ENCODE peak calls at places on chromosomes 2 and 18, in eight cellular contexts. B is A549, R is adipocyte, N is fibroblast of lung, D is NT2/D1, G is right atrium auricular region, I is cardiac muscle cell, V is tibial artery. P is an unnamed sample.

GRCh38 chr18:26057208-26057821 is 33.1 kb downstream of the SS18 start:
- DNase-seq in N (no peak), V (no peak), G (no peak), I (peak; percentile 9), D (no peak), B (no peak), R (no peak), P (no peak)

GRCh38 chr18:61702007-61702406 is 190.8 kb downstream of the RNF152 start:
- DNase-seq in V (no peak), D (no peak), N (peak; percentile 51), G (no peak), R (peak; percentile 55), I (peak; percentile 46), B (no peak), P (no peak)

GRCh38 chr2:241809383-241810303 is 650 bp downstream of the NEU4 start:
- DNase-seq in N (no peak), V (no peak), I (no peak), D (no peak), B (no peak), G (no peak), R (no peak), P (no peak)

GRCh38 chr2:95346738-95347671 is 49.9 kb downstream of the KCNIP3 start:
- DNase-seq in R (peak; percentile 75), D (no peak), N (peak; percentile 18), B (peak; percentile 20), G (no peak), V (peak; percentile 71), I (peak; percentile 34), P (no peak)

GRCh38 chr2:237861-238260 is 26.0 kb downstream of the SH3YL1 start:
- DNase-seq in R (no peak), V (no peak), I (no peak), G (no peak), B (no peak), D (no peak), N (no peak), P (no peak)

GRCh38 chr2:207765960-207766582 is 3.6 kb downstream of the FZD5 start:
- DNase-seq in R (no peak), I (no peak), G (no peak), N (no peak), D (no peak), V (no peak), B (no peak), P (peak; percentile 54)

GRCh38 chr18:77482190-77482928 is 232.7 kb downstream of the GALR1 start:
- DNase-seq in B (no peak), G (no peak), D (peak; percentile 1), V (no peak), R (no peak), I (no peak), N (no peak), P (no peak)

GRCh38 chr18:55309249-55309648 is 278.7 kb downstream of the TCF4 start:
- DNase-seq in V (no peak), G (no peak), D (no peak), N (no peak), I (no peak), R (no peak), B (no peak), P (no peak)

GRCh38 chr2:52260904-52261303 is 1229.0 kb upstream of the NRXN1 start:
- DNase-seq in V (no peak), G (no peak), I (peak; percentile 43), R (peak; percentile 77), N (peak; percentile 91), D (no peak), B (no peak), P (no peak)

GRCh38 chr2:40554665-40555294 is 102.9 kb upstream of the SLC8A1 start:
- DNase-seq in R (peak; percentile 59), B (peak; percentile 6), I (peak; percentile 66), N (peak; percentile 53), D (peak; percentile 50), G (peak; percentile 86), V (peak; percentile 71), P (peak; percentile 43)

GRCh38 chr18:46174317-46175039 is 70.3 kb downstream of the HAUS1 start:
- DNase-seq in G (no peak), V (peak; percentile 65), R (peak; percentile 74), I (peak; percentile 41), D (no peak), B (no peak), N (peak; percentile 23), P (peak; percentile 56)

GRCh38 chr2:117190856-117191255 is 623.6 kb upstream of the DDX18 start:
- DNase-seq in I (no peak), R (no peak), G (no peak), N (no peak), D (no peak), V (no peak), B (no peak), P (no peak)

GRCh38 chr2:207876834-207877535 is 107.3 kb upstream of the FZD5 start:
- DNase-seq in I (peak; percentile 40), G (no peak), D (no peak), N (no peak), R (peak; percentile 40), B (no peak), V (no peak), P (no peak)

GRCh38 chr2:134398300-134398699 is 144.4 kb downstream of the MGAT5 start:
- DNase-seq in V (no peak), I (peak; percentile 74), N (peak; percentile 73), B (no peak), R (peak; percentile 42), D (no peak), G (no peak), P (no peak)

GRCh38 chr2:190343500-190344274 is at the start of gene INPP1:
- DNase-seq in B (peak; percentile 32), I (peak; percentile 72), V (peak; percentile 78), G (peak; percentile 83), R (peak; percentile 84), N (peak; percentile 69), D (peak; percentile 23), P (no peak)

GRCh38 chr2:21787931-21788330 is 664.2 kb downstream of the TDRD15 start:
- DNase-seq in N (peak; percentile 43), V (no peak), B (no peak), D (no peak), G (no peak), R (peak; percentile 41), I (no peak), P (no peak)

GRCh38 chr18:49876536-49876935 is 63.2 kb upstream of the ACAA2 start:
- DNase-seq in B (no peak), N (no peak), I (peak; percentile 74), V (no peak), G (no peak), R (no peak), D (no peak), P (no peak)

GRCh38 chr18:35635171-35635570 is 53.6 kb downstream of the GALNT1 start:
- DNase-seq in R (no peak), G (no peak), D (no peak), B (no peak), N (peak; percentile 47), V (no peak), I (no peak), P (no peak)

GRCh38 chr18:73407506-73407905 is 539.7 kb upstream of the NETO1 start:
- DNase-seq in N (peak; percentile 23), G (no peak), I (peak; percentile 37), R (peak; percentile 33), B (no peak), D (no peak), V (no peak), P (no peak)

GRCh38 chr2:102273619-102274211 is 37.6 kb upstream of the IL1RL1 start:
- DNase-seq in V (no peak), R (no peak), B (no peak), G (no peak), D (no peak), I (peak; percentile 98), N (peak; percentile 97), P (no peak)

GRCh38 chr2:241540391-241540765 is 18.2 kb upstream of the BOK start:
- DNase-seq in N (no peak), R (no peak), I (no peak), V (no peak), B (no peak), G (no peak), D (no peak), P (no peak)

DNA sequence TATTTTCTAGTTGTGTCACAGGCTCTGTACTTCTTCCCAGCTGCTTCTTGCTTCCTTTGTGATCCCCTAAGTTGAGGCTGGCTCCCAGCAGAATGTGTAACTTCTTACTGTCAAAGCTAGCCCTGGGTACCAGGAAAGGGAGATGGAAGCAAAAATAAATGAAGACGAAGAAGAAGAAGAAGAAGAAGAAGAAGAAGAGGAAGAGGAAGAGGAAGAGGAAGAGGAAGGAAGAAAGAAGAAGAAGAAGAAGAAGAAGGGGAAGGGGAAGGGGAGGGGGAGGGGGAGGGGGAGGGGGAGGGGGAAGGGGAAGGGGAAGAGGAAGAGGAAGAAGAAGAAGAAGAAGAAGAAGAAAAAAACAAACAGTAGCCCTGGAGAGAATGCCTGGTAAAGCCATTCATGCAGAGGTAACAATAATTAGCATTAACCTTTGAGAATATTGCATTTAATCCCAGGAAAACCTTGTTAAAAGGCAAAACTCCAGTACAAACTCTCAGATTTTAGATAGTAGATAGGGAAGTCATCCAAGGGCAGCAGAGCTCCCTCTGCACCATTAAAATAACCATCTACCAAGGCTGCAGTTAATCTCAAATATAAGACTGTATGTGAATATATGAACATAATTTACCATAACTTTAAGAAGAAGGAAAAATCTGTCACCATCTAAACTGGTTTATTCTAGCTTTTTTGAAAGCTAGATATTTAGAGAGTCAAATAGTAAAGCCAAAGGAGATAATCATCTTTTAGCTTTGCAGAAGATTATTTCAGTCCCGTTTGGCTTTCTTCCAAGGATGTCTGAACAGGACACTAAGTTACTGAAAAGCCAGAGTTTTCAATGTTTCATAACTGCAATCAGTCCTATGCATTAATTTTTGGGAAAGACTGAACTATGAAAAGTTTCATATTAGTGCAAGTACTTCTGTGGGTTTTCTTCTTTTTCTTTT is 44.3 kb upstream of the FBXO11 start:
- DNase-seq in I (peak; percentile 4), B (no peak), R (peak; percentile 6), N (no peak), G (no peak), V (no peak), D (no peak), P (no peak)
- H3K9me3 ChIP-seq in I (no peaks in the 10 kb centered on the region), B (no peaks in the 10 kb centered on the region), R (no peaks in the 10 kb centered on the region), N (no peaks in the 10 kb centered on the region), G (no peaks in the 10 kb centered on the region), V (no peaks in the 10 kb centered on the region), D (no peaks in the 10 kb centered on the region), P (no peaks in the 10 kb centered on the region)

DNA sequence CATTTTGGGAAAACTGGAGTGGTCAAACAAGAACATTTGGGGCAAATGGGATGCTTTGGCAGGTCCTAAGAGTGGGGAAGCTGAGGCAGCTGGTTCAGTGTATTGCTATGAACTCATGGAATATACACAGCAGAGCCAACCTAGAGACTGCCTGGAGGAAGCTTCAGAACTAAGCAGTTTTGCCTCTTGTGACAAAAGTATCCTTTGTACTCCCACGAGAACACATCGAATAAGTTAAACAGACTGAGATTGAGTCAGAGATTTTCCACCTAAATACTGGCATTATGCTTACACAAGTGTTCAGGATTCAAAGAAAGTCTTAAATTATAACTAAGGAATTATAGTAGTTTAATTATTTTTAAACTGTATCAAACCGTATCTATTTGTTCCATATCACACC is 5.2 kb upstream of the ARMC9 start:
- DNase-seq in B (no peak), N (no peak), I (no peak), G (no peak), D (no peak), V (no peak), R (no peak), P (no peak)
- H3K4me3 ChIP-seq in B (no peak overlapping the region), N (no peak overlapping the region), I (no peak overlapping the region), G (no peak overlapping the region), D (no peak overlapping the region), V (no peak overlapping the region), R (no peak overlapping the region), P (no peak overlapping the region)

GRCh38 chr2:71751590-71751989 is 298.2 kb downstream of the DYSF start:
- DNase-seq in D (no peak), R (no peak), N (no peak), B (no peak), I (no peak), V (no peak), G (no peak), P (no peak)
- H3K4me1 ChIP-seq in D (peaks cover 2% of the 10 kb centered on the region), R (peaks cover 48% of the 10 kb centered on the region), N (peaks cover 16% of the 10 kb centered on the region), B (peaks cover 39% of the 10 kb centered on the region), I (no peaks in the 10 kb centered on the region), V (peaks cover 22% of the 10 kb centered on the region), G (peaks cover 33% of the 10 kb centered on the region), P (no peaks in the 10 kb centered on the region)

GRCh38 chr2:148716378-148716777 is 71.8 kb downstream of the EPC2 start:
- DNase-seq in I (no peak), D (no peak), B (no peak), G (no peak), N (no peak), R (no peak), V (no peak), P (no peak)
- H3K9me3 ChIP-seq in I (no peaks in the 10 kb centered on the region), D (no peaks in the 10 kb centered on the region), B (no peaks in the 10 kb centered on the region), G (no peaks in the 10 kb centered on the region), N (no peaks in the 10 kb centered on the region), R (no peaks in the 10 kb centered on the region), V (peaks cover 10% of the 10 kb centered on the region), P (no peaks in the 10 kb centered on the region)